ENCODE peak calls at places on chromosomes 12 and 14, in six cellular contexts. Z, C, Q, F, H and L are unnamed samples.

GRCh38 chr14:22991852-22992251 is 9.5 kb upstream of the AJUBA start:
- DNase-seq in Z (no peak), C (no peak), Q (no peak), F (no peak), H (no peak), L (no peak)

GRCh38 chr12:120352117-120352516 is 16.8 kb downstream of the MSI1 start:
- DNase-seq in Z (no peak), C (no peak), Q (no peak), F (no peak), H (no peak), L (no peak)

GRCh38 chr14:105205718-105206208 is 24.7 kb upstream of the NUDT14 start:
- DNase-seq in Z (no peak), C (no peak), Q (no peak), F (no peak), H (no peak), L (no peak)

GRCh38 chr12:69442894-69443293 is 27.3 kb upstream of the FRS2 start:
- DNase-seq in Z (no peak), C (no peak), Q (no peak), F (no peak), H (peak), L (no peak)

GRCh38 chr14:101223147-101223546 is 319.6 kb upstream of the RTL1 start:
- DNase-seq in Z (no peak), C (no peak), Q (no peak), F (no peak), H (peak), L (no peak)

GRCh38 chr12:18467636-18468520 is 206.6 kb downstream of the PIK3C2G start:
- DNase-seq in Z (no peak), C (no peak), Q (no peak), F (no peak), H (no peak), L (no peak)

GRCh38 chr12:19967486-19967885 is 400.9 kb upstream of the PDE3A start:
- DNase-seq in Z (no peak), C (no peak), Q (peak), F (no peak), H (no peak), L (no peak)

GRCh38 chr14:69079188-69079742 is 73.7 kb downstream of the DCAF5 start:
- DNase-seq in Z (no peak), C (no peak), Q (peak), F (peak), H (no peak), L (no peak)

GRCh38 chr14:60656755-60657608 is 7.7 kb upstream of the SIX1 start:
- DNase-seq in Z (peak), C (no peak), Q (peak), F (peak), H (peak), L (peak)

GRCh38 chr12:63706336-63706735 is 38.0 kb upstream of the DPY19L2 start:
- DNase-seq in Z (no peak), C (no peak), Q (no peak), F (no peak), H (no peak), L (no peak)

GRCh38 chr14:43119672-43120071 is 1387.4 kb downstream of the FSCB start:
- DNase-seq in Z (no peak), C (no peak), Q (no peak), F (no peak), H (no peak), L (no peak)

GRCh38 chr12:69932154-69932553 is 107.1 kb downstream of the MYRFL start:
- DNase-seq in Z (no peak), C (no peak), Q (no peak), F (no peak), H (peak), L (no peak)

GRCh38 chr12:58346032-58346632 is 404.8 kb downstream of the ATP23 start:
- DNase-seq in Z (no peak), C (no peak), Q (peak), F (no peak), H (no peak), L (peak)

GRCh38 chr12:65175385-65175784 is 6.0 kb downstream of the LEMD3 start:
- DNase-seq in Z (no peak), C (no peak), Q (no peak), F (no peak), H (no peak), L (no peak)

GRCh38 chr14:52012635-52013034 is 23.3 kb downstream of the RTRAF start:
- DNase-seq in Z (no peak), C (no peak), Q (no peak), F (no peak), H (no peak), L (no peak)

GRCh38 chr14:36222952-36223468 is 46.5 kb upstream of the PTCSC3 start:
- DNase-seq in Z (no peak), C (no peak), Q (peak), F (no peak), H (no peak), L (no peak)

GRCh38 chr12:2582631-2583616 is 211.8 kb upstream of the FKBP4 start:
- DNase-seq in Z (no peak), C (no peak), Q (peak), F (peak), H (peak), L (peak)

GRCh38 chr12:131007031-131007793 is 53.5 kb downstream of the ADGRD1 start:
- DNase-seq in Z (no peak), C (no peak), Q (no peak), F (no peak), H (no peak), L (no peak)

GRCh38 chr12:26628234-26628633 is 204.8 kb downstream of the ITPR2 start:
- DNase-seq in Z (no peak), C (no peak), Q (no peak), F (no peak), H (no peak), L (no peak)

GRCh38 chr12:54448344-54448743 is 25.1 kb downstream of the GTSF1 start:
- DNase-seq in Z (no peak), C (no peak), Q (no peak), F (no peak), H (no peak), L (no peak)

GRCh38 chr12:31710021-31710818 is 18.6 kb downstream of the AMN1 start:
- DNase-seq in Z (no peak), C (no peak), Q (no peak), F (no peak), H (no peak), L (no peak)

GRCh38 chr14:99327458-99328250 is 55.7 kb upstream of the BCL11B start:
- DNase-seq in Z (no peak), C (no peak), Q (no peak), F (no peak), H (peak), L (no peak)

GRCh38 chr14:70567791-70568190 is 32.7 kb downstream of the MED6 start:
- DNase-seq in Z (no peak), C (no peak), Q (peak), F (peak), H (peak), L (peak)

GRCh38 chr14:56482306-56482705 is 97.3 kb upstream of the TMEM260 start:
- DNase-seq in Z (no peak), C (no peak), Q (no peak), F (peak), H (peak), L (no peak)

GRCh38 chr12:92224685-92225331 is 79.2 kb upstream of the BTG1 start:
- DNase-seq in Z (no peak), C (no peak), Q (peak), F (peak), H (peak), L (no peak)

GRCh38 chr12:131628766-131629448 is 82.0 kb upstream of the SFSWAP start:
- DNase-seq in Z (no peak), C (no peak), Q (peak), F (no peak), H (peak), L (no peak)

GRCh38 chr12:9064815-9065606 is 50.7 kb downstream of the A2M start:
- DNase-seq in Z (no peak), C (no peak), Q (peak), F (peak), H (peak), L (peak)

GRCh38 chr12:113684053-113684907 is 212.6 kb upstream of the LHX5 start:
- DNase-seq in Z (no peak), C (no peak), Q (no peak), F (no peak), H (peak), L (no peak)

GRCh38 chr14:31895206-31895605 is 181.9 kb upstream of the ARHGAP5 start:
- DNase-seq in Z (no peak), C (no peak), Q (peak), F (no peak), H (no peak), L (no peak)

GRCh38 chr12:5276327-5276880 is 155.5 kb upstream of the NTF3 start:
- DNase-seq in Z (no peak), C (no peak), Q (no peak), F (no peak), H (peak), L (no peak)

GRCh38 chr12:11693068-11693467 is 43.6 kb downstream of the ETV6 start:
- DNase-seq in Z (no peak), C (no peak), Q (no peak), F (no peak), H (no peak), L (no peak)

GRCh38 chr12:54870617-54871016 is 16.3 kb downstream of the MUCL1 start:
- DNase-seq in Z (no peak), C (no peak), Q (no peak), F (no peak), H (no peak), L (no peak)

GRCh38 chr12:122874081-122874480 is 21.8 kb downstream of the VPS37B start:
- DNase-seq in Z (no peak), C (no peak), Q (no peak), F (no peak), H (peak), L (no peak)

GRCh38 chr14:100891501-100892445 is 11.7 kb downstream of the RTL1 start:
- DNase-seq in Z (no peak), C (no peak), Q (no peak), F (no peak), H (no peak), L (no peak)

GRCh38 chr12:4148418-4149056 is 125.0 kb upstream of the CCND2 start:
- DNase-seq in Z (no peak), C (peak), Q (no peak), F (no peak), H (peak), L (no peak)